ENCODE peak calls at places on chromosomes 4 and X, in four cellular contexts. K is fibroblast of the aortic adventitia, F is caudate nucleus, S is M059J. A is an unnamed sample.

GRCh38 chrX:42738552-42738951 is 39.4 kb downstream of the PPP1R2C start:
- DNase-seq in K (no peak), F (no peak), S (no peak), A (no peak)

GRCh38 chr4:22416403-22416802 is 99.5 kb downstream of the ADGRA3 start:
- DNase-seq in F (no peak), K (peak; percentile 20), S (no peak), A (no peak)

GRCh38 chr4:143247866-143248265 is 63.1 kb downstream of the USP38 start:
- DNase-seq in K (no peak), S (no peak), F (no peak), A (no peak)

GRCh38 chr4:7630559-7631287 is 196.0 kb upstream of the PSAPL1 start:
- DNase-seq in K (peak; percentile 72), S (peak; percentile 94), F (no peak), A (no peak)

GRCh38 chr4:185357220-185357619 is 38.5 kb downstream of the LRP2BP start:
- DNase-seq in K (no peak), S (peak; percentile 33), F (no peak), A (peak; percentile 47)

GRCh38 chrX:50697691-50698090 is 116.3 kb downstream of the SHROOM4 start:
- DNase-seq in K (peak; percentile 68), S (peak; percentile 83), F (no peak), A (peak; percentile 69)

GRCh38 chrX:1750267-1750666 is 135.4 kb downstream of the ASMT start:
- DNase-seq in S (peak; percentile 86), F (no peak), K (no peak), A (no peak)

GRCh38 chr4:81786770-81787169 is 315.1 kb upstream of the RASGEF1B start:
- DNase-seq in S (no peak), K (no peak), F (no peak), A (no peak)

GRCh38 chr4:106898621-106899230 is 137.4 kb downstream of the DKK2 start:
- DNase-seq in S (peak; percentile 56), K (peak; percentile 71), F (no peak), A (peak; percentile 82)

A was measured in trophoblast cell.